ENCODE peak calls at places on chromosomes 5 and 9, in seven cellular contexts. One of them, this sample, is unnamed.

GRCh38 chr5:59893436-59894227 is at the start of gene PDE4D:
- DNase-seq in RWPE1: peak; percentile 72
- DNase-seq in stimulated activated CD4-positive, alpha-beta T cell treated with anti-CD3 and anti-CD28 coated beads, Interleukin-1b, Interleukin-23, amount 100 ng/mL, for 48 hours: no peak
- DNase-seq in NCI-H1092 treated with DMSO at 0.1 percent for 48 hours: peak; percentile 11
- DNase-seq in T-helper 9 cell: no peak
- DNase-seq in cardiac muscle cell: peak; percentile 90
- DNase-seq in tibial nerve: peak; percentile 9
- DNase-seq in this sample: peak; percentile 32

GRCh38 chr5:109365653-109366052 is 44.1 kb downstream of the PJA2 start:
- DNase-seq in RWPE1: no peak
- DNase-seq in stimulated activated CD4-positive, alpha-beta T cell treated with anti-CD3 and anti-CD28 coated beads, Interleukin-1b, Interleukin-23, amount 100 ng/mL, for 48 hours: no peak
- DNase-seq in NCI-H1092 treated with DMSO at 0.1 percent for 48 hours: no peak
- DNase-seq in T-helper 9 cell: no peak
- DNase-seq in cardiac muscle cell: no peak
- DNase-seq in tibial nerve: no peak
- DNase-seq in this sample: no peak

GRCh38 chr5:107418071-107418470 is 252.7 kb downstream of the EFNA5 start:
- DNase-seq in RWPE1: no peak
- DNase-seq in stimulated activated CD4-positive, alpha-beta T cell treated with anti-CD3 and anti-CD28 coated beads, Interleukin-1b, Interleukin-23, amount 100 ng/mL, for 48 hours: no peak
- DNase-seq in NCI-H1092 treated with DMSO at 0.1 percent for 48 hours: no peak
- DNase-seq in T-helper 9 cell: no peak
- DNase-seq in cardiac muscle cell: no peak
- DNase-seq in tibial nerve: no peak
- DNase-seq in this sample: no peak

GRCh38 chr9:85502815-85503643 is 238.7 kb downstream of the AGTPBP1 start:
- DNase-seq in RWPE1: no peak
- DNase-seq in stimulated activated CD4-positive, alpha-beta T cell treated with anti-CD3 and anti-CD28 coated beads, Interleukin-1b, Interleukin-23, amount 100 ng/mL, for 48 hours: no peak
- DNase-seq in NCI-H1092 treated with DMSO at 0.1 percent for 48 hours: no peak
- DNase-seq in T-helper 9 cell: no peak
- DNase-seq in cardiac muscle cell: no peak
- DNase-seq in tibial nerve: no peak
- DNase-seq in this sample: no peak

GRCh38 chr9:97376902-97377301 is 35.0 kb upstream of the TDRD7 start:
- DNase-seq in RWPE1: no peak
- DNase-seq in stimulated activated CD4-positive, alpha-beta T cell treated with anti-CD3 and anti-CD28 coated beads, Interleukin-1b, Interleukin-23, amount 100 ng/mL, for 48 hours: no peak
- DNase-seq in NCI-H1092 treated with DMSO at 0.1 percent for 48 hours: no peak
- DNase-seq in T-helper 9 cell: no peak
- DNase-seq in cardiac muscle cell: no peak
- DNase-seq in tibial nerve: no peak
- DNase-seq in this sample: no peak

GRCh38 chr9:127496974-127497373 is 45.7 kb downstream of the LRSAM1 start:
- DNase-seq in RWPE1: no peak
- DNase-seq in stimulated activated CD4-positive, alpha-beta T cell treated with anti-CD3 and anti-CD28 coated beads, Interleukin-1b, Interleukin-23, amount 100 ng/mL, for 48 hours: no peak
- DNase-seq in NCI-H1092 treated with DMSO at 0.1 percent for 48 hours: no peak
- DNase-seq in T-helper 9 cell: no peak
- DNase-seq in cardiac muscle cell: no peak
- DNase-seq in tibial nerve: no peak
- DNase-seq in this sample: no peak

GRCh38 chr9:19640023-19640422 is 148.8 kb downstream of the SLC24A2 start:
- DNase-seq in RWPE1: no peak
- DNase-seq in stimulated activated CD4-positive, alpha-beta T cell treated with anti-CD3 and anti-CD28 coated beads, Interleukin-1b, Interleukin-23, amount 100 ng/mL, for 48 hours: no peak
- DNase-seq in NCI-H1092 treated with DMSO at 0.1 percent for 48 hours: no peak
- DNase-seq in T-helper 9 cell: no peak
- DNase-seq in cardiac muscle cell: no peak
- DNase-seq in tibial nerve: no peak
- DNase-seq in this sample: no peak

GRCh38 chr5:116696356-116696755 is 121.7 kb upstream of the SEMA6A start:
- DNase-seq in RWPE1: no peak
- DNase-seq in stimulated activated CD4-positive, alpha-beta T cell treated with anti-CD3 and anti-CD28 coated beads, Interleukin-1b, Interleukin-23, amount 100 ng/mL, for 48 hours: no peak
- DNase-seq in NCI-H1092 treated with DMSO at 0.1 percent for 48 hours: no peak
- DNase-seq in T-helper 9 cell: no peak
- DNase-seq in cardiac muscle cell: peak; percentile 13
- DNase-seq in tibial nerve: no peak
- DNase-seq in this sample: no peak

GRCh38 chr9:71249729-71250317 is 128.4 kb upstream of the TRPM3 start:
- DNase-seq in RWPE1: peak; percentile 75
- DNase-seq in stimulated activated CD4-positive, alpha-beta T cell treated with anti-CD3 and anti-CD28 coated beads, Interleukin-1b, Interleukin-23, amount 100 ng/mL, for 48 hours: no peak
- DNase-seq in NCI-H1092 treated with DMSO at 0.1 percent for 48 hours: peak; percentile 30
- DNase-seq in T-helper 9 cell: no peak
- DNase-seq in cardiac muscle cell: peak; percentile 75
- DNase-seq in tibial nerve: peak; percentile 28
- DNase-seq in this sample: peak; percentile 26

GRCh38 chr5:56588636-56589485 is 226.5 kb upstream of the MAP3K1 start:
- DNase-seq in RWPE1: no peak
- DNase-seq in stimulated activated CD4-positive, alpha-beta T cell treated with anti-CD3 and anti-CD28 coated beads, Interleukin-1b, Interleukin-23, amount 100 ng/mL, for 48 hours: peak; percentile 19
- DNase-seq in NCI-H1092 treated with DMSO at 0.1 percent for 48 hours: peak; percentile 54
- DNase-seq in T-helper 9 cell: peak; percentile 38
- DNase-seq in cardiac muscle cell: no peak
- DNase-seq in tibial nerve: peak; percentile 53
- DNase-seq in this sample: no peak

GRCh38 chr5:122493091-122493775 is 181.2 kb downstream of the SNCAIP start:
- DNase-seq in RWPE1: no peak
- DNase-seq in stimulated activated CD4-positive, alpha-beta T cell treated with anti-CD3 and anti-CD28 coated beads, Interleukin-1b, Interleukin-23, amount 100 ng/mL, for 48 hours: no peak
- DNase-seq in NCI-H1092 treated with DMSO at 0.1 percent for 48 hours: no peak
- DNase-seq in T-helper 9 cell: no peak
- DNase-seq in cardiac muscle cell: peak; percentile 81
- DNase-seq in tibial nerve: no peak
- DNase-seq in this sample: peak; percentile 79

GRCh38 chr5:171588790-171589189 is 169.3 kb downstream of the FGF18 start:
- DNase-seq in RWPE1: no peak
- DNase-seq in stimulated activated CD4-positive, alpha-beta T cell treated with anti-CD3 and anti-CD28 coated beads, Interleukin-1b, Interleukin-23, amount 100 ng/mL, for 48 hours: no peak
- DNase-seq in NCI-H1092 treated with DMSO at 0.1 percent for 48 hours: no peak
- DNase-seq in T-helper 9 cell: no peak
- DNase-seq in cardiac muscle cell: no peak
- DNase-seq in tibial nerve: no peak
- DNase-seq in this sample: no peak

GRCh38 chr9:37565661-37566618 is 10.2 kb downstream of the FBXO10 start:
- DNase-seq in RWPE1: no peak
- DNase-seq in stimulated activated CD4-positive, alpha-beta T cell treated with anti-CD3 and anti-CD28 coated beads, Interleukin-1b, Interleukin-23, amount 100 ng/mL, for 48 hours: no peak
- DNase-seq in NCI-H1092 treated with DMSO at 0.1 percent for 48 hours: no peak
- DNase-seq in T-helper 9 cell: no peak
- DNase-seq in cardiac muscle cell: no peak
- DNase-seq in tibial nerve: no peak
- DNase-seq in this sample: no peak

GRCh38 chr5:166164211-166164610 is 2127.2 kb upstream of the WWC1 start:
- DNase-seq in RWPE1: no peak
- DNase-seq in stimulated activated CD4-positive, alpha-beta T cell treated with anti-CD3 and anti-CD28 coated beads, Interleukin-1b, Interleukin-23, amount 100 ng/mL, for 48 hours: no peak
- DNase-seq in NCI-H1092 treated with DMSO at 0.1 percent for 48 hours: no peak
- DNase-seq in T-helper 9 cell: no peak
- DNase-seq in cardiac muscle cell: no peak
- DNase-seq in tibial nerve: no peak
- DNase-seq in this sample: no peak

GRCh38 chr5:178346607-178347334 is 114.2 kb upstream of the PHYKPL start:
- DNase-seq in RWPE1: no peak
- DNase-seq in stimulated activated CD4-positive, alpha-beta T cell treated with anti-CD3 and anti-CD28 coated beads, Interleukin-1b, Interleukin-23, amount 100 ng/mL, for 48 hours: no peak
- DNase-seq in NCI-H1092 treated with DMSO at 0.1 percent for 48 hours: no peak
- DNase-seq in T-helper 9 cell: no peak
- DNase-seq in cardiac muscle cell: no peak
- DNase-seq in tibial nerve: no peak
- DNase-seq in this sample: no peak

GRCh38 chr5:9233712-9234111 is 312.2 kb downstream of the SEMA5A start:
- DNase-seq in RWPE1: no peak
- DNase-seq in stimulated activated CD4-positive, alpha-beta T cell treated with anti-CD3 and anti-CD28 coated beads, Interleukin-1b, Interleukin-23, amount 100 ng/mL, for 48 hours: no peak
- DNase-seq in NCI-H1092 treated with DMSO at 0.1 percent for 48 hours: no peak
- DNase-seq in T-helper 9 cell: no peak
- DNase-seq in cardiac muscle cell: no peak
- DNase-seq in tibial nerve: no peak
- DNase-seq in this sample: no peak

GRCh38 chr9:127076860-127077657 is 45.4 kb downstream of the ANGPTL2 start:
- DNase-seq in RWPE1: no peak
- DNase-seq in stimulated activated CD4-positive, alpha-beta T cell treated with anti-CD3 and anti-CD28 coated beads, Interleukin-1b, Interleukin-23, amount 100 ng/mL, for 48 hours: no peak
- DNase-seq in NCI-H1092 treated with DMSO at 0.1 percent for 48 hours: no peak
- DNase-seq in T-helper 9 cell: no peak
- DNase-seq in cardiac muscle cell: no peak
- DNase-seq in tibial nerve: no peak
- DNase-seq in this sample: no peak

GRCh38 chr9:117860849-117861248 is 156.6 kb downstream of the TLR4 start:
- DNase-seq in RWPE1: no peak
- DNase-seq in stimulated activated CD4-positive, alpha-beta T cell treated with anti-CD3 and anti-CD28 coated beads, Interleukin-1b, Interleukin-23, amount 100 ng/mL, for 48 hours: no peak
- DNase-seq in NCI-H1092 treated with DMSO at 0.1 percent for 48 hours: no peak
- DNase-seq in T-helper 9 cell: no peak
- DNase-seq in cardiac muscle cell: no peak
- DNase-seq in tibial nerve: no peak
- DNase-seq in this sample: no peak

GRCh38 chr5:135538261-135538660 is 2.5 kb upstream of the NEUROG1 start:
- DNase-seq in RWPE1: no peak
- DNase-seq in stimulated activated CD4-positive, alpha-beta T cell treated with anti-CD3 and anti-CD28 coated beads, Interleukin-1b, Interleukin-23, amount 100 ng/mL, for 48 hours: no peak
- DNase-seq in NCI-H1092 treated with DMSO at 0.1 percent for 48 hours: no peak
- DNase-seq in T-helper 9 cell: no peak
- DNase-seq in cardiac muscle cell: no peak
- DNase-seq in tibial nerve: no peak
- DNase-seq in this sample: no peak

GRCh38 chr5:59134770-59135169 is 551.9 kb downstream of the RAB3C start:
- DNase-seq in RWPE1: no peak
- DNase-seq in stimulated activated CD4-positive, alpha-beta T cell treated with anti-CD3 and anti-CD28 coated beads, Interleukin-1b, Interleukin-23, amount 100 ng/mL, for 48 hours: no peak
- DNase-seq in NCI-H1092 treated with DMSO at 0.1 percent for 48 hours: no peak
- DNase-seq in T-helper 9 cell: no peak
- DNase-seq in cardiac muscle cell: no peak
- DNase-seq in tibial nerve: no peak
- DNase-seq in this sample: no peak

GRCh38 chr5:171705830-171706229 is 79.8 kb upstream of the SMIM23 start:
- DNase-seq in RWPE1: no peak
- DNase-seq in stimulated activated CD4-positive, alpha-beta T cell treated with anti-CD3 and anti-CD28 coated beads, Interleukin-1b, Interleukin-23, amount 100 ng/mL, for 48 hours: no peak
- DNase-seq in NCI-H1092 treated with DMSO at 0.1 percent for 48 hours: no peak
- DNase-seq in T-helper 9 cell: no peak
- DNase-seq in cardiac muscle cell: no peak
- DNase-seq in tibial nerve: no peak
- DNase-seq in this sample: no peak

GRCh38 chr5:109741390-109741789 is 51.7 kb downstream of the MAN2A1 start:
- DNase-seq in RWPE1: no peak
- DNase-seq in stimulated activated CD4-positive, alpha-beta T cell treated with anti-CD3 and anti-CD28 coated beads, Interleukin-1b, Interleukin-23, amount 100 ng/mL, for 48 hours: no peak
- DNase-seq in NCI-H1092 treated with DMSO at 0.1 percent for 48 hours: no peak
- DNase-seq in T-helper 9 cell: no peak
- DNase-seq in cardiac muscle cell: no peak
- DNase-seq in tibial nerve: no peak
- DNase-seq in this sample: no peak

GRCh38 chr5:891117-891836 is 1.3 kb downstream of the BRD9 start:
- DNase-seq in RWPE1: peak; percentile 91
- DNase-seq in stimulated activated CD4-positive, alpha-beta T cell treated with anti-CD3 and anti-CD28 coated beads, Interleukin-1b, Interleukin-23, amount 100 ng/mL, for 48 hours: no peak
- DNase-seq in NCI-H1092 treated with DMSO at 0.1 percent for 48 hours: no peak
- DNase-seq in T-helper 9 cell: no peak
- DNase-seq in cardiac muscle cell: no peak
- DNase-seq in tibial nerve: no peak
- DNase-seq in this sample: no peak

GRCh38 chr5:117788596-117788995 is 1199.8 kb downstream of the DTWD2 start:
- DNase-seq in RWPE1: no peak
- DNase-seq in stimulated activated CD4-positive, alpha-beta T cell treated with anti-CD3 and anti-CD28 coated beads, Interleukin-1b, Interleukin-23, amount 100 ng/mL, for 48 hours: no peak
- DNase-seq in NCI-H1092 treated with DMSO at 0.1 percent for 48 hours: no peak
- DNase-seq in T-helper 9 cell: no peak
- DNase-seq in cardiac muscle cell: no peak
- DNase-seq in tibial nerve: no peak
- DNase-seq in this sample: no peak

GRCh38 chr9:132833451-132834130 is 44.5 kb downstream of the AK8 start:
- DNase-seq in RWPE1: no peak
- DNase-seq in stimulated activated CD4-positive, alpha-beta T cell treated with anti-CD3 and anti-CD28 coated beads, Interleukin-1b, Interleukin-23, amount 100 ng/mL, for 48 hours: no peak
- DNase-seq in NCI-H1092 treated with DMSO at 0.1 percent for 48 hours: no peak
- DNase-seq in T-helper 9 cell: no peak
- DNase-seq in cardiac muscle cell: no peak
- DNase-seq in tibial nerve: no peak
- DNase-seq in this sample: no peak

GRCh38 chr9:137411260-137411659 is 11.7 kb downstream of the EXD3 start:
- DNase-seq in RWPE1: no peak
- DNase-seq in stimulated activated CD4-positive, alpha-beta T cell treated with anti-CD3 and anti-CD28 coated beads, Interleukin-1b, Interleukin-23, amount 100 ng/mL, for 48 hours: no peak
- DNase-seq in NCI-H1092 treated with DMSO at 0.1 percent for 48 hours: no peak
- DNase-seq in T-helper 9 cell: no peak
- DNase-seq in cardiac muscle cell: no peak
- DNase-seq in tibial nerve: no peak
- DNase-seq in this sample: no peak

GRCh38 chr9:16410601-16411285 is 459.7 kb downstream of the BNC2 start:
- DNase-seq in RWPE1: peak; percentile 22
- DNase-seq in stimulated activated CD4-positive, alpha-beta T cell treated with anti-CD3 and anti-CD28 coated beads, Interleukin-1b, Interleukin-23, amount 100 ng/mL, for 48 hours: no peak
- DNase-seq in NCI-H1092 treated with DMSO at 0.1 percent for 48 hours: no peak
- DNase-seq in T-helper 9 cell: no peak
- DNase-seq in cardiac muscle cell: no peak
- DNase-seq in tibial nerve: no peak
- DNase-seq in this sample: no peak

GRCh38 chr5:54861212-54861894 is 124.0 kb downstream of the ESM1 start:
- DNase-seq in RWPE1: no peak
- DNase-seq in stimulated activated CD4-positive, alpha-beta T cell treated with anti-CD3 and anti-CD28 coated beads, Interleukin-1b, Interleukin-23, amount 100 ng/mL, for 48 hours: no peak
- DNase-seq in NCI-H1092 treated with DMSO at 0.1 percent for 48 hours: no peak
- DNase-seq in T-helper 9 cell: no peak
- DNase-seq in cardiac muscle cell: peak; percentile 43
- DNase-seq in tibial nerve: no peak
- DNase-seq in this sample: no peak

GRCh38 chr5:156351423-156351822 is 24.5 kb downstream of the SGCD start:
- DNase-seq in RWPE1: no peak
- DNase-seq in stimulated activated CD4-positive, alpha-beta T cell treated with anti-CD3 and anti-CD28 coated beads, Interleukin-1b, Interleukin-23, amount 100 ng/mL, for 48 hours: no peak
- DNase-seq in NCI-H1092 treated with DMSO at 0.1 percent for 48 hours: no peak
- DNase-seq in T-helper 9 cell: no peak
- DNase-seq in cardiac muscle cell: no peak
- DNase-seq in tibial nerve: no peak
- DNase-seq in this sample: no peak

GRCh38 chr9:71681104-71681707 is 87.1 kb downstream of the CEMIP2 start:
- DNase-seq in RWPE1: no peak
- DNase-seq in stimulated activated CD4-positive, alpha-beta T cell treated with anti-CD3 and anti-CD28 coated beads, Interleukin-1b, Interleukin-23, amount 100 ng/mL, for 48 hours: no peak
- DNase-seq in NCI-H1092 treated with DMSO at 0.1 percent for 48 hours: no peak
- DNase-seq in T-helper 9 cell: no peak
- DNase-seq in cardiac muscle cell: no peak
- DNase-seq in tibial nerve: no peak
- DNase-seq in this sample: no peak

GRCh38 chr5:147305147-147305546 is 70.3 kb downstream of the STK32A start:
- DNase-seq in RWPE1: no peak
- DNase-seq in stimulated activated CD4-positive, alpha-beta T cell treated with anti-CD3 and anti-CD28 coated beads, Interleukin-1b, Interleukin-23, amount 100 ng/mL, for 48 hours: no peak
- DNase-seq in NCI-H1092 treated with DMSO at 0.1 percent for 48 hours: no peak
- DNase-seq in T-helper 9 cell: no peak
- DNase-seq in cardiac muscle cell: no peak
- DNase-seq in tibial nerve: no peak
- DNase-seq in this sample: no peak

This sample was measured in NCI-H345.